ENCODE peak calls at places on chromosomes 7 and 10, in five cellular contexts. Q is ovary; E is activated naive CD8-positive, alpha-beta T cell treated with anti-CD3 and anti-CD28 coated beads, Interleukin-2, amount 50 U/mL, for 24 hours; W is cerebellum; G is naive thymus-derived CD8-positive, alpha-beta T cell. V is an unnamed sample.
A peak's percentile ranks its signal among the peaks of the same experiment; 100 is the strongest.

GRCh38 chr7:131103997-131104396 is 223.7 kb upstream of the MKLN1 start:
- DNase-seq in W (no peak), Q (no peak), G (no peak), E (no peak), V (no peak)

GRCh38 chr7:111910656-111911055 is 295.5 kb downstream of the DOCK4 start:
- DNase-seq in W (no peak), Q (no peak), E (no peak), G (no peak), V (no peak)

GRCh38 chr7:8396294-8396693 is 37.1 kb upstream of the NXPH1 start:
- DNase-seq in W (no peak), G (no peak), Q (no peak), E (no peak), V (no peak)

GRCh38 chr7:137402535-137403258 is 59.2 kb upstream of the PTN start:
- DNase-seq in Q (no peak), E (no peak), G (no peak), W (no peak), V (no peak)

GRCh38 chr7:7498881-7499280 is 36.8 kb downstream of the COL28A1 start:
- DNase-seq in W (no peak), G (no peak), E (no peak), Q (no peak), V (no peak)

GRCh38 chr10:94183666-94184264 is 179.0 kb downstream of the NOC3L start:
- DNase-seq in Q (no peak), W (no peak), E (no peak), G (no peak), V (no peak)

GRCh38 chr7:38178695-38179344 is 775 bp downstream of the STARD3NL start:
- DNase-seq in E (no peak), Q (no peak), G (peak; percentile 39), W (peak; percentile 40), V (no peak)

GRCh38 chr7:46134385-46134784 is 213.3 kb upstream of the IGFBP3 start:
- DNase-seq in W (no peak), Q (no peak), E (no peak), G (no peak), V (no peak)

GRCh38 chr7:151456782-151457181 is 16.8 kb upstream of the CRYGN start:
- DNase-seq in W (no peak), G (no peak), E (no peak), Q (no peak), V (no peak)

GRCh38 chr10:29950391-29950790 is 109.0 kb downstream of the JCAD start:
- DNase-seq in Q (no peak), G (no peak), W (no peak), E (no peak), V (no peak)

GRCh38 chr7:101164071-101164840 is 1.1 kb downstream of the VGF start:
- DNase-seq in G (no peak), Q (no peak), W (no peak), E (no peak), V (no peak)

GRCh38 chr7:68314208-68314607 is 1284.1 kb upstream of the AUTS2 start:
- DNase-seq in E (no peak), W (no peak), Q (no peak), G (no peak), V (no peak)

GRCh38 chr7:30240401-30240800 is 44.0 kb upstream of the ZNRF2 start:
- DNase-seq in Q (no peak), E (no peak), W (no peak), G (no peak), V (no peak)

GRCh38 chr10:110411047-110411410 is 86.7 kb upstream of the DUSP5 start:
- DNase-seq in W (no peak), G (no peak), E (no peak), Q (no peak), V (no peak)

GRCh38 chr10:61175331-61175730 is 231.3 kb upstream of the RHOBTB1 start:
- DNase-seq in E (no peak), W (no peak), G (no peak), Q (no peak), V (no peak)

GRCh38 chr10:130024779-130025178 is 60.7 kb upstream of the EBF3 start:
- DNase-seq in E (no peak), W (no peak), G (no peak), Q (no peak), V (no peak)

GRCh38 chr7:95794917-95795515 is 22.7 kb downstream of the DYNC1I1 start:
- DNase-seq in G (no peak), Q (no peak), E (no peak), W (no peak), V (no peak)

GRCh38 chr7:17406756-17407155 is 108.3 kb downstream of the AHR start:
- DNase-seq in G (no peak), W (no peak), E (no peak), Q (no peak), V (no peak)

V was measured in activated CD8-positive, alpha-beta T cell treated with anti-CD3 and anti-CD28 coated beads, Interleukin-2, amount 10 ng/mL, durations not matched to agents 7 days and 5 days.